ENCODE peak calls at places on chromosomes 3 and 15, in four cellular contexts. G is astrocyte, I is cardiac muscle cell, E is GM06990. N is an unnamed sample.

GRCh38 chr15:75720297-75720696 is 7.6 kb upstream of the CSPG4 start:
- DNase-seq in G (no peak), I (no peak), E (no peak), N (no peak)

GRCh38 chr15:68188647-68189046 is 16.5 kb downstream of the CALML4 start:
- DNase-seq in G (no peak), I (no peak), E (no peak), N (no peak)

GRCh38 chr15:68190048-68190447 is 15.1 kb downstream of the CALML4 start:
- DNase-seq in G (no peak), I (no peak), E (no peak), N (no peak)

GRCh38 chr3:94185753-94186152 is 122.9 kb downstream of the NSUN3 start:
- DNase-seq in G (peak), I (no peak), E (no peak), N (peak)

GRCh38 chr3:124760601-124761000 is 30.3 kb downstream of the UMPS start:
- DNase-seq in G (peak), I (peak), E (no peak), N (peak)

GRCh38 chr3:17027344-17027743 is 142.6 kb downstream of the PLCL2 start:
- DNase-seq in G (no peak), I (peak), E (no peak), N (no peak)

GRCh38 chr3:26920579-26920978 is 298.0 kb downstream of the LRRC3B start:
- DNase-seq in G (no peak), I (no peak), E (no peak), N (no peak)

GRCh38 chr3:46890132-46890531 is 12.6 kb downstream of the PTH1R start:
- DNase-seq in G (no peak), I (no peak), E (no peak), N (no peak)

GRCh38 chr3:155423526-155423925 is 130.0 kb upstream of the STRIT1 start:
- DNase-seq in G (no peak), I (no peak), E (no peak), N (no peak)

DNA sequence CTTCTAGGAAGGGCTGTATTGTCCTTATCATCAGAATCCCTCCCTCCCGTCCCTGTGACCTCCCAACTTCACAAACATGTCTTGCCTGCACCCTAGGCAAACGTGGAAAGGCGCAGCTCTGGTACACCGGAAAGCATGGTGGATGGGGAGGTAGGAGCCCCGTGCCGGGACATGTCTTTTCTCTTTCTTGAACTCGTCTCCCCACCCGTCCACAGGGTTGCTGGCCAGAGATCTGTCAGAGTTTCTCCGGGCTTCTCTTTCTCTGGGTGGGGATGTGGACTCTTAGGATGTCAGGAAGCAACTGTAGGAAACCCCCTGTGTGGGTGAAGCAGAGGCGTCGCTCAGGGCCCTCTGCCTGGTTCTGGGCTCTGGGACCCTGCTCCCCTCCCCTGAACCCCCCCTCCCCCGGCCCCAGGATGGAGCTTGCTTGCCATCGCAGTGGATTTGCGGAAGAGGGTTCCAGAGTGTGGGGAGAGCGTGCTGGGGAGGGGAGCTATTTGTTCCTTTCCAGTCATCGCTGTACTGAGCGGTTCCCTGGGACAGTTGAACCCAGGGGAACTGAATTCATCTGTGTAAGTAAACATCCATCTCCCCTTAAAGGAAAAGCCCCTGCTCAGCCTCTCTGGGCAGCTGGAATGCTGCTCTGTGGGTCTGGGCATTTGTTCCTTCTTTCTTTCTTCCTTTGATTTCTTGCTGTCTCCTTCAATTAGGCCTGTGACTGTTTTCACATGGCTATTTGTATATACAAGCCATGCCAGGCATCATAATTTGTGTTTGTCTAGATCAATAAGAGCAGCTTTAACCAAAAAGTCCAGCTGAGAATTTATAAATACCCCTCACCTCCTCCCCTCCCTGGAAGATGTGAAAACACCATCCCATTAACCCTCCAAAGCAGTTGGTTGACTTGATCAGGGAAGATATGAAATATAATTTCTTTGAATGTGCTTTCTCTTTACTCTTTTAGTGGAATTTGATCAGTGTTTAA is 72.8 kb downstream of the SMAD3 start:
- DNase-seq in G (no peak), I (no peak), E (no peak), N (peak)
- TF ChIP-seq CTCF in G (no peak), I (no peak), E (no peak), N (no peak)

GRCh38 chr15:88702983-88703382 is 64.2 kb downstream of the ISG20 start:
- DNase-seq in G (no peak), I (peak), E (no peak), N (no peak)
- H3K4me3 ChIP-seq in G (no peak), I (no peak), E (no peak), N (no peak)

DNA sequence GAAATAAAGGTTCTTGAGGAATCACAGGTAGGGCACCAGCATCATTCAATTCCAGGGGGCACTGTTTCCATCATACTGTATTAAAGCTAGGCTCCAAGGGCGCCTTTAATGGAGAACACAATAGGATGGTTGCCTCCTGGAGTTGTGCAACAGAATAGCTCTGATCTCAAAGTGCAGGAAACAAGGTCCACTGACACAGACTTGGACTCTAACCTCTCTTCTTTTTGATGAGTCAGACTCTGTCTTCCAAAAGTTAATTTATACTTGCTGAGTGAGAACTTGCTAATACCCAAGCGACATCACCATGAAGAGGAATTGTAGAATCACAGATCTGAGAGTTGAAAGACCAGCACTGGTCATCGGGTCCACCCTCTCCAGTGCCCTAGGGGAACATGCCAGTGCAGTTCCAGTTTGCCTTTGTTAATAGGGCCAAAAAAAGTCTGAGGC is 94.4 kb upstream of the PHLDB2 start:
- DNase-seq in G (peak), I (peak), E (no peak), N (peak)
- TF ChIP-seq CTCF in G (no peak), I (no peak), E (no peak), N (peak)

DNA sequence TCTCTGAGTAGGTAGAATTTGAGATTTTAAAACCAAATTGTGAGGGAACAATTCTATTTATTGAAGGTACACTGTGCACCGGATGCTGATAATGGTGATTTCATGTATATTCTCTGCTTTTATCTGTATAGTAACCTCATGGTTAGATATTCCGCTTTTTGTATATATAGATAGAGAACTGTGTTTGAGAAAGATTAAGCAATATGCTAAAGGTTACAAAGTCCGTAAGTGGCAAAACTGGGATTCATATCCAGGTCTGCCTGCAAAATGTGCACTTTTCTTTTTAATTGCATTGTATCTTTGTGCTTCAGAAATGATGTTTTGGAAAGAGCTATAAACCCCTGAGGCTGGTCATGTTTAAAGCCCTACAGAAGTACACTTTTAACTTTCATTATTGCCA is 635.4 kb upstream of the NECTIN3 start:
- DNase-seq in G (no peak), I (no peak), E (no peak), N (no peak)
- H3K4me3 ChIP-seq in G (no peak), I (no peak), E (no peak), N (no peak)

GRCh38 chr15:89177116-89177515 is 44.3 kb downstream of the RLBP1 start:
- DNase-seq in G (no peak), I (no peak), E (no peak), N (no peak)
- TF ChIP-seq CTCF in G (no peak), I (no peak), E (no peak), N (no peak)

N was measured in fibroblast of the aortic adventitia.